ENCODE peak calls at places on chromosomes 5 and 9, in seven cellular contexts. One of them, this sample, is unnamed.

GRCh38 chr9:126058631-126059030 is 268.0 kb upstream of the MVB12B start:
- DNase-seq in PC-9: no peak
- DNase-seq in fibroblast of mammary gland: no peak
- DNase-seq in fibroblast of pulmonary artery: no peak
- DNase-seq in AG09309: no peak
- DNase-seq in cardiac fibroblast: no peak
- DNase-seq in HFF-Myc: no peak
- DNase-seq in this sample: no peak

GRCh38 chr9:137294091-137294683 is 7.9 kb downstream of the NRARP start:
- DNase-seq in AG09309: no peak
- DNase-seq in fibroblast of pulmonary artery: peak
- DNase-seq in cardiac fibroblast: peak
- DNase-seq in PC-9: peak
- DNase-seq in HFF-Myc: no peak
- DNase-seq in fibroblast of mammary gland: peak
- DNase-seq in this sample: peak

GRCh38 chr5:113270081-113270480 is 164.7 kb downstream of the TSSK1B start:
- DNase-seq in PC-9: no peak
- DNase-seq in fibroblast of mammary gland: no peak
- DNase-seq in cardiac fibroblast: no peak
- DNase-seq in HFF-Myc: no peak
- DNase-seq in AG09309: no peak
- DNase-seq in fibroblast of pulmonary artery: no peak
- DNase-seq in this sample: no peak

GRCh38 chr5:114325552-114325951 is 36.3 kb upstream of the KCNN2 start:
- DNase-seq in AG09309: no peak
- DNase-seq in fibroblast of mammary gland: peak
- DNase-seq in HFF-Myc: peak
- DNase-seq in cardiac fibroblast: peak
- DNase-seq in PC-9: no peak
- DNase-seq in fibroblast of pulmonary artery: peak
- DNase-seq in this sample: no peak

GRCh38 chr9:127873223-127873691 is 4.2 kb downstream of the AK1 start:
- DNase-seq in fibroblast of pulmonary artery: no peak
- DNase-seq in cardiac fibroblast: no peak
- DNase-seq in fibroblast of mammary gland: no peak
- DNase-seq in AG09309: no peak
- DNase-seq in HFF-Myc: no peak
- DNase-seq in PC-9: no peak
- DNase-seq in this sample: no peak

GRCh38 chr9:92341578-92341977 is 15.8 kb downstream of the CENPP start:
- DNase-seq in fibroblast of pulmonary artery: no peak
- DNase-seq in cardiac fibroblast: no peak
- DNase-seq in PC-9: no peak
- DNase-seq in fibroblast of mammary gland: no peak
- DNase-seq in AG09309: no peak
- DNase-seq in HFF-Myc: no peak
- DNase-seq in this sample: no peak

GRCh38 chr9:99120256-99120655 is 15.3 kb downstream of the TGFBR1 start:
- DNase-seq in PC-9: no peak
- DNase-seq in HFF-Myc: no peak
- DNase-seq in AG09309: no peak
- DNase-seq in fibroblast of mammary gland: no peak
- DNase-seq in fibroblast of pulmonary artery: no peak
- DNase-seq in cardiac fibroblast: no peak
- DNase-seq in this sample: no peak

GRCh38 chr5:135465391-135466122 is 13.4 kb upstream of the TIFAB start:
- DNase-seq in fibroblast of pulmonary artery: no peak
- DNase-seq in PC-9: no peak
- DNase-seq in HFF-Myc: no peak
- DNase-seq in fibroblast of mammary gland: no peak
- DNase-seq in cardiac fibroblast: no peak
- DNase-seq in AG09309: no peak
- DNase-seq in this sample: no peak

GRCh38 chr5:73443725-73444498 is 4.7 kb downstream of the FOXD1 start:
- DNase-seq in fibroblast of mammary gland: no peak
- DNase-seq in HFF-Myc: no peak
- DNase-seq in cardiac fibroblast: no peak
- DNase-seq in fibroblast of pulmonary artery: no peak
- DNase-seq in PC-9: no peak
- DNase-seq in AG09309: no peak
- DNase-seq in this sample: no peak

GRCh38 chr9:16624356-16624755 is 246.1 kb downstream of the BNC2 start:
- DNase-seq in fibroblast of pulmonary artery: no peak
- DNase-seq in cardiac fibroblast: no peak
- DNase-seq in HFF-Myc: no peak
- DNase-seq in PC-9: no peak
- DNase-seq in fibroblast of mammary gland: no peak
- DNase-seq in AG09309: no peak
- DNase-seq in this sample: no peak

GRCh38 chr9:83219154-83219923 is 156.4 kb upstream of the RASEF start:
- DNase-seq in HFF-Myc: no peak
- DNase-seq in fibroblast of mammary gland: peak
- DNase-seq in AG09309: no peak
- DNase-seq in fibroblast of pulmonary artery: peak
- DNase-seq in cardiac fibroblast: peak
- DNase-seq in PC-9: no peak
- DNase-seq in this sample: peak

GRCh38 chr9:36328798-36329411 is 70.7 kb upstream of the GNE start:
- DNase-seq in AG09309: peak
- DNase-seq in HFF-Myc: peak
- DNase-seq in PC-9: peak
- DNase-seq in fibroblast of mammary gland: peak
- DNase-seq in cardiac fibroblast: peak
- DNase-seq in fibroblast of pulmonary artery: peak
- DNase-seq in this sample: peak
- H3K4me3 ChIP-seq in AG09309: no peak
- H3K4me3 ChIP-seq in HFF-Myc: no peak
- H3K4me3 ChIP-seq in PC-9: no peak
- H3K4me3 ChIP-seq in fibroblast of mammary gland: no peak
- H3K4me3 ChIP-seq in cardiac fibroblast: no peak
- H3K4me3 ChIP-seq in fibroblast of pulmonary artery: no peak
- H3K4me3 ChIP-seq in this sample: no peak

DNA sequence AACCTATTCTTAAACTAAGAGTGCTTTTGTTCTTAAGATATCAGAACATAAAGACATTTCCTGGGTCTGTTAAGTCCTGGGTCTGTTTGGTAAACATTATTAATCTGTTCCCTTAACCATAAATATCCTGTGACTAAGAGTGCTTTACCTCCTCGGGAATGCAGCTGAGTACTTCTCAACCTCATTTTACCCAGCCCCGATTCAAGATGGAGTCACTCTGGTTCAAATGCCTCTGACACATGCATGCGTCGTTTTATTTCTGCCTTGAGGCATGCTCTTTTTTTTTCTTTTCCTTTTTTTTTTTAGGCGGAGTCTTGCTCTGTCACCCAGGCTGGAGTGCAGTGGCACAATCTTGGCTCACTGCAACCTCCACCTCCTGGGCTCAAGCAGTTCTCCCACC is 39.8 kb upstream of the FBXL17 start:
- DNase-seq in HFF-Myc: no peak
- DNase-seq in AG09309: no peak
- DNase-seq in PC-9: no peak
- DNase-seq in fibroblast of pulmonary artery: no peak
- DNase-seq in cardiac fibroblast: peak
- DNase-seq in fibroblast of mammary gland: peak
- DNase-seq in this sample: no peak
- H3K4me3 ChIP-seq in HFF-Myc: no peak
- H3K4me3 ChIP-seq in AG09309: no peak
- H3K4me3 ChIP-seq in PC-9: no peak
- H3K4me3 ChIP-seq in fibroblast of pulmonary artery: no peak
- H3K4me3 ChIP-seq in cardiac fibroblast: no peak
- H3K4me3 ChIP-seq in fibroblast of mammary gland: no peak
- H3K4me3 ChIP-seq in this sample: no peak

DNA sequence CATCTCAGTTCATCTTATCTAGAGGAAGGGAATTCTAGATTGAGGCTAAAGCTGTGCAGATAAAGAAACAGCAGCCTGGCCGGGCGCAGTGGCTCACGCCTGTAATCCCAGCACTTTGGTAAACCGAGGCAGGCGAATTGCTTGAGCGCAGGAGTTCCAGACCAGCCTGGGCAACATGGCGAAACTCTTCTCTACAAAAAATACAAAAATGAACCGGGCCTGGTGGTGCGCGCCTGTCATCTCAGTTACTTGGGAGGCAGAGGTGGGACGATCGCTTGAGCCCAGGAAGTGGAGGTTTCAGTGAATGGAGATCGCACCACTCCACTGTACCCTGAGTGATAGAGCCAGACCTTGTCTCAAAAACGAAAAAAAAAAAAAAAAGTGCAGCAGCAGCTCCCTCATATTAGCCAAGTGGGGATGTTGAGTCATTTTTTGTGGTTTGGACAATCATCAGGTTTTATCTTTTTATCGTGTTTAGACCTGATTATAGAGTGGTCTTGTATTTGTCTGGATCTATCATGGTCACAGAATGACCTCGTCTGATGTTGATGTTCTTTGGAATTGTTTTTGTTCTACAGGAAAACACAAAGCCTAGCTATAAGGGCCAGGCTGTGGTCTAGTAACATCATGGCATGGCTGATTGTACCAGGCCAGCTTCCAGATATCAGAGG is 1.5 kb upstream of the FBXW11 start:
- DNase-seq in fibroblast of pulmonary artery: peak
- DNase-seq in PC-9: no peak
- DNase-seq in AG09309: no peak
- DNase-seq in HFF-Myc: no peak
- DNase-seq in fibroblast of mammary gland: peak
- DNase-seq in cardiac fibroblast: peak
- DNase-seq in this sample: no peak
- H3K4me3 ChIP-seq in fibroblast of pulmonary artery: peak
- H3K4me3 ChIP-seq in PC-9: peak
- H3K4me3 ChIP-seq in AG09309: peak
- H3K4me3 ChIP-seq in HFF-Myc: peak
- H3K4me3 ChIP-seq in fibroblast of mammary gland: peak
- H3K4me3 ChIP-seq in cardiac fibroblast: peak
- H3K4me3 ChIP-seq in this sample: peak

DNA sequence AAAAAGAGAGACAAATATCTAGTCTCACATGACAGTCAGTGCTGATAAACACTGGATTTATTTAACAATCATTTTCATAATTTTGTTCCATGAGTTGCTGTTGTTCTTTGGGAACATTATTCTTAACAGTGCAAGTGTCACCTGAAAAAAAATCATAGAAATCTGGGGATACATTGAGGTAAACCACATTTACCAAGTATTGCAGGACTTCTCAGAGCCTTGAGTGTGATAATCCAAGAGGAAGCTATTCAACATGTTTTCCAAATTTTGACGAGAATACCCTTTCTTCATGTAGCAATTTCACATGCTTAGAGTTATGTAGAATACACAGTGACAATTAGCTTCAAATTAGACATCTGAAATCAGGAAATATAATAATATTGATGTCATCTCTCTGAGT is 108.5 kb downstream of the MEGF10 start:
- DNase-seq in fibroblast of mammary gland: no peak
- DNase-seq in fibroblast of pulmonary artery: no peak
- DNase-seq in HFF-Myc: no peak
- DNase-seq in cardiac fibroblast: no peak
- DNase-seq in PC-9: no peak
- DNase-seq in AG09309: no peak
- DNase-seq in this sample: no peak
- H3K4me3 ChIP-seq in fibroblast of mammary gland: no peak
- H3K4me3 ChIP-seq in fibroblast of pulmonary artery: no peak
- H3K4me3 ChIP-seq in HFF-Myc: no peak
- H3K4me3 ChIP-seq in cardiac fibroblast: no peak
- H3K4me3 ChIP-seq in PC-9: no peak
- H3K4me3 ChIP-seq in AG09309: no peak
- H3K4me3 ChIP-seq in this sample: no peak

GRCh38 chr5:79070002-79070567 is 518 bp downstream of the BHMT2 start:
- DNase-seq in cardiac fibroblast: no peak
- DNase-seq in HFF-Myc: peak
- DNase-seq in fibroblast of pulmonary artery: peak
- DNase-seq in AG09309: no peak
- DNase-seq in PC-9: no peak
- DNase-seq in fibroblast of mammary gland: peak
- DNase-seq in this sample: peak
- H3K4me3 ChIP-seq in cardiac fibroblast: peak
- H3K4me3 ChIP-seq in HFF-Myc: peak
- H3K4me3 ChIP-seq in fibroblast of pulmonary artery: no peak
- H3K4me3 ChIP-seq in AG09309: peak
- H3K4me3 ChIP-seq in PC-9: no peak
- H3K4me3 ChIP-seq in fibroblast of mammary gland: peak
- H3K4me3 ChIP-seq in this sample: peak

GRCh38 chr5:150142800-150143724 is 12.6 kb downstream of the PDGFRB start:
- DNase-seq in HFF-Myc: no peak
- DNase-seq in PC-9: peak
- DNase-seq in AG09309: peak
- DNase-seq in fibroblast of mammary gland: peak
- DNase-seq in cardiac fibroblast: peak
- DNase-seq in fibroblast of pulmonary artery: peak
- DNase-seq in this sample: peak
- H3K4me3 ChIP-seq in HFF-Myc: peak
- H3K4me3 ChIP-seq in PC-9: no peak
- H3K4me3 ChIP-seq in AG09309: peak
- H3K4me3 ChIP-seq in fibroblast of mammary gland: peak
- H3K4me3 ChIP-seq in cardiac fibroblast: peak
- H3K4me3 ChIP-seq in fibroblast of pulmonary artery: peak
- H3K4me3 ChIP-seq in this sample: peak

DNA sequence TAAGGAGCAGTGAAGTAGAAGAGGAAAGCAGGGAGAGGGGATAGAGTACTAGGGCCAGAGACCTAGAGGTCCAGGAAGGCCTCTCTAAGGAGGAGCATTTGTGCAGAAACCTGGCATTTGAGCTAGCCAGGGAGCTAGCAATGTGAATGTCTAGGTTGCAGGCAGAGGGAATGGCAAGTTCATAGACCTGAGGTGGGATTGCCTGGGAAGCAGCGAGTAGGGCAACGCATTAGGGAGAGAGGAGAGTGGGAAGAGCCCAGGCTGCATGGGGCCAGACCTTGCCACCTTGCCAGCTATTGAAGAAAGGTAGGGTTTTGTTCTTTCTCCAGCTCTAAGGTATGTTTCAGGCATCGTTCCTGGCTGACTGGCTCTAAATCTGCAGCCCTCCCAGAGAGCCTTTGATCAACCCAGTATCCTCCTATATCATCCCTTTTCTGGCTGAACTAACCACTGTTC is 54.0 kb downstream of the SLC22A5 start:
- DNase-seq in AG09309: no peak
- DNase-seq in PC-9: no peak
- DNase-seq in cardiac fibroblast: no peak
- DNase-seq in fibroblast of pulmonary artery: no peak
- DNase-seq in HFF-Myc: no peak
- DNase-seq in fibroblast of mammary gland: no peak
- DNase-seq in this sample: no peak
- H3K4me3 ChIP-seq in AG09309: no peak
- H3K4me3 ChIP-seq in PC-9: no peak
- H3K4me3 ChIP-seq in cardiac fibroblast: no peak
- H3K4me3 ChIP-seq in fibroblast of pulmonary artery: no peak
- H3K4me3 ChIP-seq in HFF-Myc: no peak
- H3K4me3 ChIP-seq in fibroblast of mammary gland: no peak
- H3K4me3 ChIP-seq in this sample: no peak